ENCODE peak calls at places on chromosomes 6 and 20, in nine cellular contexts. X is adipocyte, V is heart left ventricle, P is SK-N-MC, T is OCI-LY7, A is adrenal gland, R is transverse colon, C is AG09309, H is spleen. S is an unnamed sample.

GRCh38 chr6:15761045-15761502 is 98.2 kb upstream of the DTNBP1 start:
- DNase-seq in P (no peak), V (no peak), A (no peak), X (no peak), T (no peak), H (no peak), R (no peak), C (no peak), S (no peak)

GRCh38 chr20:35648836-35649235 is 15.9 kb downstream of the CPNE1 start:
- DNase-seq in X (peak), R (no peak), V (no peak), T (no peak), C (no peak), P (no peak), H (no peak), A (no peak), S (no peak)

GRCh38 chr6:139940741-139941712 is 566.6 kb upstream of the CITED2 start:
- DNase-seq in C (no peak), X (peak), V (no peak), A (no peak), R (no peak), H (no peak), T (no peak), P (no peak), S (no peak)

GRCh38 chr6:19472850-19473249 is 364.3 kb upstream of the ID4 start:
- DNase-seq in X (no peak), R (no peak), A (no peak), C (no peak), H (no peak), V (no peak), T (peak), P (no peak), S (no peak)

GRCh38 chr6:52725133-52725529 is 38.1 kb downstream of the GSTA2 start:
- DNase-seq in R (peak), V (no peak), H (no peak), A (peak), C (no peak), X (peak), P (no peak), T (no peak), S (no peak)

GRCh38 chr20:24236204-24236603 is 233.2 kb upstream of the SYNDIG1 start:
- DNase-seq in X (no peak), R (no peak), V (no peak), A (no peak), P (no peak), C (no peak), H (no peak), T (no peak), S (no peak)

GRCh38 chr6:41451039-41451438 is 95.1 kb upstream of the FOXP4 start:
- DNase-seq in C (no peak), H (no peak), P (no peak), R (no peak), V (peak), A (no peak), X (no peak), T (peak), S (no peak)

GRCh38 chr6:24936641-24937317 is 1.0 kb upstream of the RIPOR2 start:
- DNase-seq in H (no peak), T (no peak), V (no peak), A (no peak), C (no peak), P (no peak), R (no peak), X (no peak), S (no peak)

GRCh38 chr6:167047554-167047953 is 48.4 kb downstream of the CEP43 start:
- DNase-seq in H (peak), X (no peak), R (peak), C (no peak), P (no peak), A (no peak), V (no peak), T (peak), S (no peak)

GRCh38 chr20:46509523-46509922 is 3.8 kb downstream of the ZNF334 start:
- DNase-seq in C (no peak), H (no peak), R (no peak), A (no peak), X (no peak), T (no peak), V (no peak), P (no peak), S (no peak)

DNA sequence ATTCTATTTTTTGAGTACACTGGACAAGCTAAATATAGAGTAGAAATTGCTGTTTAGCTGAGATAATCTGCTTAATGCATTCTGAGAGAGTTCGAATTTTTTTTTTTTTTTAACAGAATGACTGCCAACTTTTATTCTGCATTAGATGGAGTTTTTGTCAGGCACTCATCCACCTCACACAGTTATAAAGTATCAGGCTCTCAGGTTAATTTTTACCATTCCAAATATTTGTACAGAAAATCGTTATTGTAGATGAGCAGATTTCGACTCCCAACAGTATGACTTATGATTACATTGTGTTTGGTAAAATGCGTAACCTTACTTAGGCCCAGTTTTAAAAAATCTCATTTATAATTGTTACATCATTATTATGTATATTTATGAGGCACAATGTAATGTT is 1731.0 kb downstream of the GRIK2 start:
- DNase-seq in A (no peak), H (no peak), R (no peak), V (no peak), X (no peak), P (no peak), T (no peak), C (no peak), S (no peak)
- H3K4me3 ChIP-seq in A (no peak), H (no peak), R (no peak), V (no peak), X (no peak), P (no peak), T (no peak), C (no peak), S (no peak)

GRCh38 chr6:7391244-7391643 is 1.6 kb downstream of the RIOK1 start:
- DNase-seq in R (no peak), P (no peak), V (no peak), X (no peak), A (no peak), C (no peak), T (no peak), H (no peak), S (no peak)
- H3K4me3 ChIP-seq in R (no peak), P (peak), V (no peak), X (peak), A (no peak), C (no peak), T (peak), H (no peak), S (no peak)

DNA sequence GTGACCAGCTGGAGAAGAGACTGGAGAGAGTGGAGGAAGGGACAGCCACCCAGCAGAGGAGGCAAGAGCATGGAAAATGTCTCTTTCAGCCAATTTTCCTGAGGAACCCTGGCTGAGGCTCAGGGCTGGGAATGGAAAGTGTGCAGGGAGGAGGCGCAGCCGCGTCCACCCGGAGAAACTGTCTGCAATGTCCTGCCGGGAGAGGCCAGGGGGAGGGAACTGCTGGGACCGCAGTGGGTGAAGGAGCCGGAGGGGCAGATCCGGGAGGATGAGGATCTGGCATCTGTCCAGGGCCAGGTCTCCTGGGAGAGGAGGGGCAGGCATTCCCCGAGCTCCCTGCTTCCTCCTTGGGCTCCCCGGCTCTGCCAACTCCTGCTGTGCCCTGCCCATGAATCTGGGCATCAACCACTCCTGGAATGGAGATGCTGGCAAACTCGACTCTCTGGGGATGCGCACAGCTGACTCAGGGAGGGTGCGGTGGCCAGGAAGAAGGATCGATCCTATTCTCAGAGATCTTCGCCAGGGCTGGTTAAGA is 17.4 kb upstream of the HM13 start:
- DNase-seq in A (peak), C (no peak), P (no peak), V (peak), H (no peak), R (peak), X (no peak), T (no peak), S (no peak)
- H3K4me3 ChIP-seq in A (no peak), C (peak), P (no peak), V (no peak), H (no peak), R (no peak), X (peak), T (no peak), S (no peak)

GRCh38 chr20:9839626-9840025 is 750 bp upstream of the PAK5 start:
- DNase-seq in R (no peak), A (no peak), V (no peak), X (no peak), P (no peak), H (no peak), T (no peak), C (no peak), S (no peak)
- H3K4me3 ChIP-seq in R (no peak), A (no peak), V (no peak), X (no peak), P (no peak), H (no peak), T (no peak), C (no peak), S (no peak)

GRCh38 chr6:151339369-151339768 is 52.0 kb downstream of the ZBTB2 start:
- DNase-seq in C (no peak), T (no peak), P (no peak), X (no peak), V (no peak), H (no peak), R (no peak), A (no peak), S (no peak)

GRCh38 chr6:151330130-151330715 is 61.1 kb downstream of the ZBTB2 start:
- DNase-seq in C (peak), X (peak), R (no peak), P (peak), H (no peak), T (no peak), V (no peak), A (no peak), S (no peak)

GRCh38 chr6:151340206-151340978 is 51.0 kb downstream of the ZBTB2 start:
- DNase-seq in P (no peak), R (no peak), H (no peak), V (no peak), X (peak), A (no peak), C (no peak), T (no peak), S (no peak)

GRCh38 chr6:151338816-151339215 is 52.5 kb downstream of the ZBTB2 start:
- DNase-seq in X (no peak), V (no peak), H (no peak), T (no peak), P (no peak), R (no peak), C (no peak), A (no peak), S (no peak)

DNA sequence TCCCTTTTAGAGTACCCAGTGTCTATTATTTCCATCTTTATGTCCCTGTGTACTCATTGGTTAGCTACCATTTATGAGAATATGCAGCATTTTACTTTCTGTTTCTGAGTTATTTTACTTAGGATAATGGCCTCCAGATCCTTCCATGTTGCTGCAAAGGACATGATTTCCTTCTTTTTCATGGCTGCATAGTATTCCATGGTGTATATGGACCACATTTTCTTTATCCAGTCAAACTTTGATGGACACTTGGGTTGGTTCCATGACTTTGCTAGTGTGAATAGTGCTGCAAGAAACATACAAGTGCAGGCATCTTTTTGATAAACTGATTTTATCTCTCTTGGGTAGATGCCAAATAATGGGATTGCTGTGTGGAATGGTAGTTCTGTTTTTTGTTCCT is 55.4 kb downstream of the ZBTB2 start:
- DNase-seq in X (no peak), A (no peak), C (no peak), T (no peak), R (no peak), H (no peak), V (no peak), P (no peak), S (no peak)
- H3K4me3 ChIP-seq in X (no peak), A (no peak), C (no peak), T (no peak), R (no peak), H (no peak), V (no peak), P (no peak), S (no peak)